ENCODE peak calls at places on chromosome 21, in ten cellular contexts. R is HCT116, C is HepG2, N is A549, H is endothelial cell of umbilical vein, V is GM12878, I is SK-N-SH, D is WTC11, A is K562, W is H1. Z is an unnamed sample.

GRCh38 chr21:37787456-37787855 is 128.8 kb downstream of the KCNJ6 start:
- DNase-seq in H (peak), W (no peak), A (no peak), I (no peak), V (no peak), N (peak), R (no peak), D (no peak), C (no peak), Z (no peak)

GRCh38 chr21:16192900-16193299 is 463.1 kb downstream of the USP25 start:
- DNase-seq in V (no peak), D (no peak), A (no peak), H (no peak), W (no peak), I (no peak), N (peak), C (no peak), R (no peak), Z (no peak)

GRCh38 chr21:25573409-25574206 is 33.7 kb downstream of the MRPL39 start:
- DNase-seq in D (no peak), I (peak), W (no peak), V (peak), A (peak), C (peak), N (peak), R (peak), H (peak), Z (peak)

GRCh38 chr21:15659768-15660423 is 69.9 kb upstream of the USP25 start:
- DNase-seq in D (no peak), N (peak), V (no peak), R (no peak), C (peak), I (no peak), H (no peak), A (no peak), W (no peak), Z (no peak)

GRCh38 chr21:28436286-28436932 is 556.3 kb downstream of the LTN1 start:
- DNase-seq in D (no peak), H (peak), C (no peak), V (no peak), A (no peak), R (no peak), I (no peak), N (no peak), W (no peak), Z (no peak)

GRCh38 chr21:29104239-29104708 is 26.2 kb upstream of the MAP3K7CL start:
- DNase-seq in C (no peak), D (no peak), R (no peak), I (no peak), V (no peak), W (no peak), A (no peak), N (no peak), H (no peak), Z (no peak)

GRCh38 chr21:26965567-26966359 is 1.1 kb downstream of the ADAMTS5 start:
- DNase-seq in I (peak), W (no peak), C (no peak), N (no peak), R (no peak), H (no peak), V (no peak), A (no peak), D (peak), Z (no peak)

GRCh38 chr21:36785615-36786014 is 86.7 kb downstream of the SIM2 start:
- DNase-seq in N (no peak), D (no peak), R (no peak), H (no peak), I (no peak), W (no peak), C (no peak), A (no peak), V (no peak), Z (no peak)

GRCh38 chr21:32332463-32332951 is 33.9 kb downstream of the MRAP start:
- DNase-seq in R (no peak), N (no peak), W (no peak), D (no peak), C (no peak), I (no peak), V (peak), H (no peak), A (no peak), Z (no peak)

GRCh38 chr21:27250386-27250785 is 283.5 kb upstream of the ADAMTS5 start:
- DNase-seq in V (no peak), R (no peak), I (no peak), C (no peak), A (no peak), H (no peak), D (no peak), N (no peak), W (no peak), Z (no peak)

GRCh38 chr21:35933466-35933865 is 126.9 kb downstream of the SETD4 start:
- DNase-seq in W (no peak), V (no peak), R (peak), I (no peak), N (peak), D (no peak), H (peak), A (no peak), C (no peak), Z (peak)

GRCh38 chr21:26169611-26170470 is 729 bp downstream of the APP start:
- DNase-seq in N (peak), C (no peak), H (peak), A (no peak), W (no peak), V (no peak), R (peak), D (peak), I (peak), Z (no peak)

GRCh38 chr21:36155603-36156338 is 853 bp upstream of the DOP1B start:
- DNase-seq in D (peak), W (no peak), C (no peak), I (no peak), H (no peak), A (no peak), R (no peak), N (no peak), V (no peak), Z (no peak)

GRCh38 chr21:32301596-32301995 is 2.9 kb downstream of the MRAP start:
- DNase-seq in V (no peak), W (no peak), I (no peak), D (no peak), H (no peak), A (no peak), C (peak), R (no peak), N (no peak), Z (no peak)

GRCh38 chr21:15839026-15839425 is 109.2 kb downstream of the USP25 start:
- DNase-seq in N (no peak), V (no peak), C (no peak), H (no peak), D (no peak), W (no peak), A (no peak), R (no peak), I (no peak), Z (no peak)

GRCh38 chr21:36538761-36539160 is 58.8 kb upstream of the CLDN14 start:
- DNase-seq in W (no peak), H (no peak), R (no peak), A (no peak), D (no peak), N (no peak), I (no peak), C (no peak), V (no peak), Z (no peak)

GRCh38 chr21:37072239-37072987 is 458 bp downstream of the PIGP start:
- DNase-seq in V (no peak), A (no peak), I (no peak), N (no peak), R (no peak), W (no peak), C (no peak), H (no peak), D (peak), Z (no peak)

GRCh38 chr21:31908106-31909031 is 35.5 kb downstream of the HUNK start:
- DNase-seq in C (peak), H (no peak), R (no peak), I (no peak), V (no peak), A (no peak), N (no peak), W (no peak), D (peak), Z (no peak)

GRCh38 chr21:26739189-26739588 is 106.0 kb downstream of the ADAMTS1 start:
- DNase-seq in R (no peak), C (no peak), W (no peak), I (no peak), A (no peak), N (no peak), D (no peak), H (no peak), V (no peak), Z (no peak)

GRCh38 chr21:14752006-14752909 is 206.1 kb upstream of the SAMSN1 start:
- DNase-seq in R (no peak), C (no peak), I (no peak), H (no peak), W (no peak), N (no peak), V (no peak), D (no peak), A (no peak), Z (no peak)

GRCh38 chr21:25127811-25128210 is 479.5 kb downstream of the MRPL39 start:
- DNase-seq in V (no peak), C (no peak), W (no peak), N (no peak), A (no peak), H (no peak), R (no peak), D (no peak), I (no peak), Z (no peak)

GRCh38 chr21:24939288-24939687 is 668.0 kb downstream of the MRPL39 start:
- DNase-seq in N (no peak), R (no peak), C (no peak), A (no peak), I (no peak), H (no peak), V (no peak), W (no peak), D (no peak), Z (no peak)

GRCh38 chr21:32770514-32771133 is 931 bp downstream of the PAXBP1 start:
- DNase-seq in R (no peak), I (no peak), N (peak), A (no peak), C (peak), D (no peak), V (no peak), W (no peak), H (peak), Z (no peak)

GRCh38 chr21:39681845-39682244 is 63.1 kb upstream of the IGSF5 start:
- DNase-seq in V (no peak), I (no peak), C (no peak), W (no peak), N (peak), D (no peak), H (no peak), A (no peak), R (no peak), Z (no peak)

GRCh38 chr21:30942192-30942591 is 60.8 kb upstream of the KRTAP11-1 start:
- DNase-seq in W (no peak), A (no peak), V (no peak), N (no peak), C (no peak), D (no peak), R (no peak), H (no peak), I (no peak), Z (peak)

GRCh38 chr21:27104749-27105439 is 138.0 kb upstream of the ADAMTS5 start:
- DNase-seq in R (no peak), W (no peak), H (no peak), C (no peak), N (no peak), A (no peak), I (no peak), D (no peak), V (no peak), Z (no peak)

GRCh38 chr21:41681939-41682718 is 84.7 kb downstream of the RIPK4 start:
- DNase-seq in R (no peak), I (no peak), H (no peak), W (no peak), A (no peak), D (no peak), V (no peak), N (no peak), C (no peak), Z (no peak)

GRCh38 chr21:41682719-41683179 is 84.1 kb downstream of the RIPK4 start:
- DNase-seq in C (no peak), N (no peak), A (no peak), W (no peak), V (no peak), I (no peak), D (no peak), R (no peak), H (no peak), Z (no peak)

GRCh38 chr21:41681336-41681801 is 85.5 kb downstream of the RIPK4 start:
- DNase-seq in C (no peak), I (no peak), W (no peak), H (no peak), V (no peak), D (no peak), A (no peak), N (no peak), R (no peak), Z (no peak)

GRCh38 chr21:41678944-41679343 is 87.9 kb downstream of the RIPK4 start:
- DNase-seq in C (peak), H (peak), N (peak), A (peak), D (peak), W (peak), R (peak), V (no peak), I (peak), Z (peak)

GRCh38 chr21:41680444-41681335 is 86.2 kb downstream of the RIPK4 start:
- DNase-seq in H (no peak), N (peak), C (no peak), R (no peak), W (no peak), D (no peak), V (no peak), A (no peak), I (no peak), Z (no peak)
- TF ChIP-seq MAX in H (no peak), N (no peak), C (no peak), R (no peak), W (no peak), D (no peak), V (no peak), A (no peak), I (no peak), Z (no peak)

GRCh38 chr21:46159390-46159789 is 4.0 kb upstream of the FTCD start:
- DNase-seq in A (no peak), N (no peak), H (no peak), C (no peak), W (no peak), I (no peak), R (no peak), V (no peak), D (no peak), Z (no peak)
- TF ChIP-seq MAX in A (no peak), N (no peak), H (no peak), C (no peak), W (no peak), I (no peak), R (no peak), V (no peak), D (no peak), Z (no peak)

GRCh38 chr21:46001821-46002681 is 20.5 kb downstream of the COL6A1 start:
- DNase-seq in I (peak), V (no peak), H (no peak), W (no peak), A (no peak), N (no peak), D (peak), R (no peak), C (no peak), Z (no peak)
- TF ChIP-seq MAX in I (no peak), V (no peak), H (no peak), W (no peak), A (no peak), N (no peak), D (no peak), R (no peak), C (no peak), Z (no peak)

GRCh38 chr21:34843562-34843961 is 174.8 kb downstream of the CLIC6 start:
- DNase-seq in C (no peak), V (no peak), H (no peak), R (no peak), D (no peak), I (no peak), N (no peak), A (no peak), W (no peak), Z (no peak)

GRCh38 chr21:34846214-34846575 is 177.4 kb downstream of the CLIC6 start:
- DNase-seq in R (no peak), I (no peak), A (no peak), V (no peak), N (no peak), D (no peak), C (no peak), W (no peak), H (no peak), Z (no peak)

GRCh38 chr21:34844924-34845238 is 176.1 kb downstream of the CLIC6 start:
- DNase-seq in V (no peak), R (no peak), A (no peak), D (no peak), W (no peak), I (no peak), H (no peak), N (no peak), C (no peak), Z (no peak)

GRCh38 chr21:34845521-34846213 is 176.9 kb downstream of the CLIC6 start:
- DNase-seq in C (no peak), V (peak), R (peak), I (no peak), W (no peak), D (no peak), N (no peak), A (no peak), H (peak), Z (peak)

GRCh38 chr21:34844033-34844923 is 175.5 kb downstream of the CLIC6 start:
- DNase-seq in R (no peak), W (no peak), A (no peak), D (no peak), V (no peak), I (no peak), C (no peak), N (no peak), H (no peak), Z (no peak)
- TF ChIP-seq MAX in R (no peak), W (no peak), A (no peak), D (no peak), V (no peak), I (no peak), C (no peak), N (no peak), H (no peak), Z (no peak)

GRCh38 chr21:42733874-42734273 is 80.5 kb downstream of the PDE9A start:
- DNase-seq in R (no peak), V (no peak), N (no peak), C (no peak), A (no peak), D (no peak), W (no peak), H (no peak), I (no peak), Z (no peak)

GRCh38 chr21:42732033-42732410 is 78.6 kb downstream of the PDE9A start:
- DNase-seq in H (no peak), I (no peak), N (no peak), W (no peak), R (no peak), A (no peak), C (no peak), D (no peak), V (no peak), Z (no peak)

GRCh38 chr21:42734323-42734971 is 81.0 kb downstream of the PDE9A start:
- DNase-seq in D (no peak), C (peak), N (peak), W (no peak), I (no peak), R (no peak), A (no peak), V (no peak), H (no peak), Z (no peak)

GRCh38 chr21:42733037-42733632 is 79.7 kb downstream of the PDE9A start:
- DNase-seq in A (no peak), C (peak), W (no peak), D (no peak), H (no peak), I (no peak), R (no peak), N (no peak), V (no peak), Z (no peak)

DNA sequence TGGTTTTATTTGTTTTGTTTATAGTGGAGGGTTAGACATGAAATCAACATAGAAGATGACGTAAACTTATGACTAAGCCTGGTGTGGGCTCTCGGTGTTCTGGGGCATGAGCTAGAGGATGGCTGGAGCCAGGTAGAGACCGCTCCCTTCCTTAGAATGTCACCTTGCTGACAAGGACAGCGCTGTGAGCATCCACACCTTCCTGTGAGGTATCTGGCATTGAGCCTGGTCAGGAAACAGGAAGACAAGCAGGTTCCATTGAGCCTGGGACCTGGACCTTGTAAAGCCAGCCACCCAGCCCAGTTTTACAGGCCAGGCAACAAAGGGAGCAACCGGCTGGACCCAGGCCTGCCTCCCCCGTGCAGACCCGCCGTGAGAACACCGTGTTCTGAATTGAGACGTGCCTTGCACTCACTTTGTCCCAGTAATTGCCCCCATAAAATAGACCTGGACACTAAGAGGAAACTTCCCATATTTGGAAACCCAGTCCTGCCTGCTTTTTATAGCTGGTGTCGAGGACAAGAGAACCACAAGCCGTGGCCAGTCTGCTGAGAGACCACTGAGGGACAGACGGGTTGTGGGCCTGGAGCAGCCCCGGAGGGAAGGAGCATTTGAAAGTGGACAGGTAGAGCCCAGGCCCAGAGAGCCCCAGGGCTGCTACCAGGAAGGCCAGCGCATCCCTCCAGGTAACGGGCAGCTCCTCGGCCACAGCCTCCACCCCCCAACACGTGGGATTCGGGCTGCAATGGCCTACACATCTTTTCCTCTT is 78.0 kb downstream of the PDE9A start:
- DNase-seq in V (no peak), I (no peak), R (peak), D (no peak), H (no peak), C (no peak), A (no peak), N (no peak), W (no peak), Z (no peak)
- TF ChIP-seq MAX in V (no peak), I (no peak), R (peak), D (no peak), H (no peak), C (no peak), A (no peak), N (no peak), W (no peak), Z (no peak)

GRCh38 chr21:18142639-18143038 is 102.0 kb upstream of the CHODL start:
- DNase-seq in A (no peak), H (no peak), D (no peak), R (no peak), C (no peak), I (no peak), W (no peak), N (no peak), V (no peak), Z (no peak)
- TF ChIP-seq MAX in A (no peak), H (no peak), D (no peak), R (no peak), C (no peak), I (no peak), W (no peak), N (no peak), V (no peak), Z (no peak)

DNA sequence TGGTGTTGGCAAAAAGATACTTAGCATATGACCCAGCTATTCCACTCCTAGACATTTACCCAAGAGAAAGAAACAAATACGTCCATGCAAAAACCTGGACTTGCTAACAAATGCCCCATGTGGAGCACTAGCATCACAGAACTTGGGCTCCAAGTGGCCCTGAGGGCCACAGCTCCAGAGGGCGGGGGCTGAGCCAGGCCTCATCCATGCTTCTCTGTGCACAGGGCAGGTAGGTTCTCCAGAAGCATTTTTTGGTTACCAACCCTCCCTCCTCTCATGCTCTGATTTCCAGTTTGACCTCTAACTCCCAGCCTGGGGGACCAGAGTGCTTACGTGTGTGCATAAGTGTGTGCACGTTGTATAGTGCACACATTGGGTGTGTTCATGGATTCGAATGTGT is 2.0 kb downstream of the KRTAP12-2 start:
- DNase-seq in I (no peak), D (no peak), H (no peak), V (no peak), R (no peak), A (no peak), C (no peak), N (no peak), W (no peak), Z (no peak)
- TF ChIP-seq MAX in I (no peak), D (no peak), H (no peak), V (no peak), R (no peak), A (no peak), C (no peak), N (no peak), W (no peak), Z (no peak)

Z was measured in NB4.